ENCODE peak calls at places on chromosomes 5 and 9, in ten cellular contexts. E is HCT116, K is foreskin keratinocyte, U is esophagus squamous epithelium, Q is keratinocyte, D is suprapubic skin, X is lower lobe of right lung, Y is A549, V is psoas muscle, C is RWPE2. A is an unnamed sample. For H3K4me1, the result is how much of the 10 kb centered on the place peaks cover.

GRCh38 chr5:147483961-147484707 is 25.7 kb downstream of the DPYSL3 start:
- DNase-seq in D (peak), C (no peak), V (peak), Y (no peak), U (no peak), Q (no peak), X (no peak), K (peak), E (no peak), A (peak)

GRCh38 chr5:150544606-150545219 is 36.8 kb downstream of the NDST1 start:
- DNase-seq in U (no peak), Y (peak), X (peak), V (peak), D (peak), K (no peak), Q (no peak), E (peak), C (no peak), A (peak)

GRCh38 chr9:92721548-92721947 is 43.1 kb downstream of the BICD2 start:
- DNase-seq in X (peak), D (no peak), Y (no peak), U (no peak), Q (no peak), E (no peak), V (no peak), K (no peak), C (no peak), A (no peak)

GRCh38 chr5:31844615-31845345 is 205.8 kb downstream of the PDZD2 start:
- DNase-seq in C (no peak), D (no peak), E (no peak), Q (no peak), X (no peak), V (no peak), U (no peak), Y (no peak), K (no peak), A (no peak)

GRCh38 chr9:447230-448025 is 232.8 kb downstream of the DOCK8 start:
- DNase-seq in K (peak), E (peak), U (no peak), Q (peak), C (peak), V (no peak), Y (peak), X (no peak), D (no peak), A (peak)

GRCh38 chr5:90983148-90983547 is 400.0 kb downstream of the ARRDC3 start:
- DNase-seq in E (no peak), Q (peak), Y (peak), D (no peak), C (no peak), X (no peak), K (peak), V (no peak), U (no peak), A (no peak)

GRCh38 chr5:169629847-169630548 is 7.1 kb upstream of the DOCK2 start:
- DNase-seq in X (no peak), K (peak), Y (peak), C (no peak), E (no peak), V (no peak), Q (no peak), D (no peak), U (no peak), A (no peak)

GRCh38 chr9:105103776-105104175 is 140.7 kb upstream of the SLC44A1 start:
- DNase-seq in U (no peak), V (no peak), Q (no peak), X (no peak), E (no peak), C (no peak), K (peak), Y (no peak), D (no peak), A (no peak)

GRCh38 chr9:105432247-105432857 is 15.5 kb upstream of the FSD1L start:
- DNase-seq in D (no peak), X (no peak), V (no peak), Y (no peak), C (no peak), U (no peak), Q (no peak), E (no peak), K (no peak), A (no peak)

GRCh38 chr5:147168578-147169327 is 66.1 kb upstream of the STK32A start:
- DNase-seq in V (no peak), K (no peak), X (no peak), U (no peak), E (no peak), C (no peak), Q (no peak), Y (no peak), D (no peak), A (no peak)

GRCh38 chr5:157486861-157487260 is 26.8 kb downstream of the NIPAL4 start:
- DNase-seq in V (no peak), Y (no peak), D (no peak), Q (no peak), K (no peak), C (no peak), E (no peak), X (no peak), U (no peak), A (no peak)

GRCh38 chr5:126972062-126972895 is 58.1 kb downstream of the MARCHF3 start:
- DNase-seq in E (no peak), K (no peak), V (no peak), U (no peak), Q (no peak), C (no peak), X (no peak), Y (no peak), D (no peak), A (peak)

GRCh38 chr5:144028058-144028457 is 142.4 kb downstream of the YIPF5 start:
- DNase-seq in C (no peak), D (no peak), K (peak), V (no peak), E (no peak), Q (no peak), X (no peak), U (no peak), Y (no peak), A (no peak)

GRCh38 chr5:72210913-72211670 is 103.8 kb downstream of the MAP1B start:
- DNase-seq in Y (peak), E (no peak), V (peak), D (no peak), Q (no peak), X (no peak), C (no peak), K (peak), U (no peak), A (peak)

DNA sequence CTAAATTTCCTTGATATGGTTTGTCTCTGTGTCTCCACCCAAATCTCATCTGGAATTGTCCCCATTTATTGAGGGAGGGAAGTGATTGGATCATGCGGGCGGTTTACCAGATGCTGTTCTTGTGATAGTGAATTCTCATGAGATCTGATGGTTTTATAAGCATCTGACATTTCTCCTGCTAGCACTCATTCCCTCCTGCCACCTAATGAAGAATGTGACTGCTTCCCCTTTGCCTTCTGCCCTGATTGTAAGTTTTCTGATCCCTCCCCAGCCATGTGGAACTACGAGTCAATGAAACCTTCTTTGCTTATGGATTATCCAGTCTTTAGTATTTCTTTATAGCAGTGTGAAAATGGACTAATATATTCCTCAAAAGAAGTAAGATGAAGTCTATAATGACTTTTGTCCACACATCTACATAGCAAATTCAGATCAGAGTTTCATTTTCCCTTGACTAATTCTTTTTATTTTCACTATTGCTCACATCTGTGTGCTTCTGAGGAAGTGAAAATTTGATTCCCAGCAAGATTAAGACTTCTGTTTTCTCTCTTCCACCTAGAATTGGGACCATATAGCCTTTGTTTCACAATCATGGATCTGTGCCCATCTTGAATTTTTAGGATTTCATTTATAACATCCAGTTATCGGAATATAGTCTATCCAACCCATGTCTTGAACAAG is 393.5 kb downstream of the DMAC1 start:
- DNase-seq in C (no peak), D (no peak), X (no peak), E (no peak), U (no peak), K (no peak), Q (no peak), V (no peak), Y (no peak), A (no peak)
- TF ChIP-seq CTCF in C (no peak), D (no peak), X (no peak), E (no peak), U (no peak), K (no peak), Q (no peak), V (no peak), Y (no peak), A (no peak)

GRCh38 chr9:77980622-77981021 is 51.0 kb downstream of the GNAQ start:
- DNase-seq in U (no peak), Y (no peak), C (no peak), V (no peak), Q (no peak), D (no peak), X (no peak), K (peak), E (no peak), A (no peak)
- H3K4me1 ChIP-seq in U (under half), Y (half or more), C (under half), V (under half), Q (half or more), D (under half), X (half or more), K (under half), E (under half), A (under half)

DNA sequence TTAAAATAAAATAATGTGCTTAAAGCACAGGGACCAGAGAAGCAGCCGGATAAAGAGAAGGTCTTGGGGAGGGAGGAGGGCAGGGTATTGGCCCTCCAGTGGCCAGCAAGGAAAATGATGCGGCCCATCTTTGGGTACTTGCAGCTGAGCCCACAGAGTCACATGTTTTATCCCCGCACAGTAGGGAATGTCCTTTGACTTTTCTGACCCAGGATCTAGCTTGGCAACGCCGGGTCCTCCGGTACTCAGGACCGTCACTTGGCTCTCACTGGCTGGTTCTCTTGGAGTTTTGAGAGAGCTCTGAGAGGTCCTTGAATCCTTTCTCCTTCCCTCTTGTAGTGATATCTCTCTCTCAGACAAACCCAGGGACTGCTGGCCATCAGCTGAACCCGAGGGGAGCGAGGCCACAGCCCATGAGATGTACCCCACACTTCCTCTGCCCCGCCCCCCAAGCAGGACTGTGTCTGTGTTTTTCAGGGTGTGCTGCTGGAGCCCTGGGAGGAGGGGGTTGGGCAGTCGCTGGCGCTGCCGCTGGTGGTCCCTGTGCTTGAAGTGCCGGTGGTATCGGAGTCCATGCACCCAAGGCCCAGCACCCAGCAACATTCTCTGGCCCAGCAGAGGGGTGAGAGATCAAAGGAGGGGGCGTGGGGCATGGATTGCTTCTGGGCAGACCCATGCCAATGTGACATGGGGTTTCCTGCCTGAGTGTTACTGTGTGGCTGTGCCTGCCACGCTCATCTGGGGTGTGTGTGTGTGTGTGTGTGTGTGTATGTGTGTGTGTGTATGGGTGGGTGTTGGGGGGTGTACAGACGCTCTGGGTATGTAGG is 35.5 kb upstream of the HSPA9 start:
- DNase-seq in K (no peak), Y (peak), U (no peak), C (no peak), E (no peak), Q (no peak), X (no peak), V (no peak), D (peak), A (no peak)
- TF ChIP-seq CTCF in K (peak), Y (no peak), U (peak), C (peak), E (no peak), Q (peak), X (peak), V (no peak), D (no peak), A (no peak)

GRCh38 chr5:55306641-55307382 is 682 bp downstream of the DHX29 start:
- DNase-seq in E (no peak), Y (peak), X (no peak), K (peak), V (no peak), U (no peak), Q (no peak), D (no peak), C (no peak), A (no peak)
- H3K4me1 ChIP-seq in E (under half), Y (under half), X (half or more), K (under half), V (half or more), U (under half), Q (under half), D (half or more), C (under half), A (under half)

GRCh38 chr5:136058972-136059354 is 30.2 kb downstream of the TGFBI start:
- DNase-seq in E (no peak), Q (no peak), U (no peak), V (no peak), Y (no peak), D (no peak), K (no peak), X (no peak), C (no peak), A (no peak)

GRCh38 chr5:136057401-136057951 is 28.7 kb downstream of the TGFBI start:
- DNase-seq in C (no peak), U (no peak), D (no peak), E (no peak), Y (no peak), Q (no peak), V (no peak), X (no peak), K (no peak), A (no peak)

GRCh38 chr5:136056771-136057335 is 28.1 kb downstream of the TGFBI start:
- DNase-seq in V (no peak), Q (no peak), E (no peak), U (no peak), X (no peak), D (no peak), Y (no peak), K (no peak), C (no peak), A (no peak)

GRCh38 chr5:136056336-136056735 is 27.5 kb downstream of the TGFBI start:
- DNase-seq in X (no peak), Y (no peak), D (no peak), E (no peak), C (no peak), V (no peak), K (no peak), Q (no peak), U (no peak), A (no peak)

GRCh38 chr5:136058031-136058971 is 29.5 kb downstream of the TGFBI start:
- DNase-seq in U (no peak), D (no peak), X (no peak), Y (peak), E (peak), V (peak), Q (no peak), K (no peak), C (no peak), A (peak)
- TF ChIP-seq CTCF in U (peak), D (no peak), X (no peak), Y (peak), E (peak), V (peak), Q (peak), K (peak), C (peak), A (no peak)

GRCh38 chr5:159022178-159022556 is 77.5 kb downstream of the EBF1 start:
- DNase-seq in U (no peak), E (no peak), Y (no peak), V (peak), Q (no peak), X (peak), C (no peak), D (peak), K (peak), A (peak)

GRCh38 chr5:159021360-159022177 is 78.1 kb downstream of the EBF1 start:
- DNase-seq in Q (no peak), U (no peak), D (no peak), C (no peak), Y (no peak), E (no peak), X (no peak), V (no peak), K (no peak), A (no peak)

GRCh38 chr5:159017787-159018186 is 81.9 kb downstream of the EBF1 start:
- DNase-seq in K (peak), Q (no peak), Y (peak), X (no peak), V (peak), D (no peak), U (no peak), E (no peak), C (peak), A (peak)

GRCh38 chr5:159018855-159019254 is 80.9 kb downstream of the EBF1 start:
- DNase-seq in C (no peak), V (no peak), X (no peak), K (no peak), E (no peak), Q (no peak), Y (no peak), D (no peak), U (no peak), A (no peak)
- H3K4me1 ChIP-seq in C (under half), V (under half), X (under half), K (under half), E (under half), Q (under half), Y (under half), D (under half), U (under half), A (under half)

GRCh38 chr5:164967354-164967753 is 1461.9 kb downstream of the MAT2B start:
- DNase-seq in X (no peak), E (no peak), C (no peak), Y (no peak), K (no peak), U (no peak), Q (no peak), D (no peak), V (no peak), A (no peak)
- TF ChIP-seq CTCF in X (no peak), E (no peak), C (no peak), Y (no peak), K (no peak), U (no peak), Q (no peak), D (no peak), V (no peak), A (no peak)

GRCh38 chr9:129489838-129490582 is 130.9 kb downstream of the C9orf50 start:
- DNase-seq in C (no peak), V (no peak), K (no peak), D (no peak), X (no peak), Q (no peak), Y (no peak), U (no peak), E (no peak), A (no peak)
- H3K4me1 ChIP-seq in C (under half), V (under half), K (under half), D (half or more), X (half or more), Q (under half), Y (half or more), U (half or more), E (half or more), A (under half)